ENCODE peak calls at places on chromosomes 3 and 15, in seven cellular contexts. N is uterus, L is tibial nerve, S is GM12892, F is heart left ventricle, W is right lobe of liver, A is adrenal gland. H is an unnamed sample.

GRCh38 chr3:148175215-148175614 is 522.5 kb upstream of the AGTR1 start:
- DNase-seq in N (no peak), L (no peak), S (no peak), F (no peak), W (no peak), A (no peak), H (no peak)

GRCh38 chr3:129961142-129961541 is 13.4 kb upstream of the TRH start:
- DNase-seq in N (peak; percentile 46), L (no peak), S (no peak), F (no peak), W (no peak), A (no peak), H (no peak)

GRCh38 chr3:172229462-172229861 is 190.1 kb downstream of the FNDC3B start:
- DNase-seq in N (no peak), L (no peak), S (no peak), F (no peak), W (no peak), A (no peak), H (no peak)

GRCh38 chr15:97547381-97547780 is 413.1 kb upstream of the ARRDC4 start:
- DNase-seq in N (no peak), L (no peak), S (no peak), F (no peak), W (no peak), A (no peak), H (no peak)

GRCh38 chr15:39455502-39455991 is 125.3 kb upstream of the THBS1 start:
- DNase-seq in N (no peak), L (no peak), S (no peak), F (no peak), W (no peak), A (no peak), H (no peak)

GRCh38 chr3:55207744-55208143 is 279.4 kb downstream of the WNT5A start:
- DNase-seq in N (no peak), L (no peak), S (no peak), F (no peak), W (no peak), A (no peak), H (no peak)

GRCh38 chr3:55180936-55181535 is 253.2 kb upstream of the LRTM1 start:
- DNase-seq in N (no peak), L (peak; percentile 63), S (no peak), F (no peak), W (no peak), A (peak; percentile 68), H (no peak)

GRCh38 chr3:69255928-69256327 is 130.0 kb downstream of the FRMD4B start:
- DNase-seq in N (no peak), L (no peak), S (no peak), F (no peak), W (peak; percentile 85), A (no peak), H (no peak)

GRCh38 chr3:181009225-181009624 is 19.7 kb upstream of the DNAJC19 start:
- DNase-seq in N (no peak), L (no peak), S (no peak), F (no peak), W (no peak), A (no peak), H (no peak)

GRCh38 chr15:32919749-32920414 is 202.1 kb downstream of the GREM1 start:
- DNase-seq in N (no peak), L (no peak), S (no peak), F (no peak), W (no peak), A (no peak), H (no peak)

GRCh38 chr3:134365766-134366065 is 8.5 kb downstream of the AMOTL2 start:
- DNase-seq in N (no peak), L (no peak), S (no peak), F (peak; percentile 11), W (peak; percentile 29), A (no peak), H (no peak)

GRCh38 chr15:25790003-25790660 is 73.0 kb downstream of the ATP10A start:
- DNase-seq in N (peak; percentile 70), L (peak; percentile 84), S (no peak), F (peak; percentile 63), W (no peak), A (peak; percentile 48), H (no peak)

GRCh38 chr3:58092516-58092915 is 84.3 kb downstream of the FLNB start:
- DNase-seq in N (no peak), L (no peak), S (no peak), F (no peak), W (no peak), A (no peak), H (no peak)

GRCh38 chr3:138210528-138210927 is 23.4 kb downstream of the ARMC8 start:
- DNase-seq in N (no peak), L (no peak), S (no peak), F (no peak), W (no peak), A (no peak), H (no peak)

GRCh38 chr15:48811325-48811938 is 563 bp upstream of the CEP152 start:
- DNase-seq in N (no peak), L (no peak), S (no peak), F (no peak), W (no peak), A (peak; percentile 26), H (no peak)

GRCh38 chr3:102532901-102533300 is 98.1 kb downstream of the ZPLD1 start:
- DNase-seq in N (no peak), L (no peak), S (no peak), F (no peak), W (no peak), A (no peak), H (no peak)

GRCh38 chr15:49530106-49530505 is 90.5 kb downstream of the FAM227B start:
- DNase-seq in N (no peak), L (no peak), S (no peak), F (no peak), W (no peak), A (no peak), H (no peak)

GRCh38 chr15:66955871-66956585 is 109.4 kb upstream of the SMAD3 start:
- DNase-seq in N (no peak), L (no peak), S (no peak), F (no peak), W (peak; percentile 15), A (no peak), H (peak; percentile 59)

GRCh38 chr3:152281032-152281713 is 12.4 kb downstream of the MBNL1 start:
- DNase-seq in N (no peak), L (no peak), S (no peak), F (no peak), W (no peak), A (no peak), H (no peak)

GRCh38 chr3:194386066-194386465 is 13.0 kb downstream of the GP5 start:
- DNase-seq in N (no peak), L (no peak), S (no peak), F (no peak), W (peak; percentile 16), A (no peak), H (no peak)

GRCh38 chr3:186108941-186109865 is at the start of gene ETV5:
- DNase-seq in N (peak; percentile 100), L (peak; percentile 97), S (peak; percentile 93), F (peak; percentile 99), W (peak; percentile 100), A (peak; percentile 100), H (peak; percentile 97)
- TF ChIP-seq POLR2A in N (peak; percentile 87), L (peak; percentile 85), S (peak; percentile 61), F (peak; percentile 13), W (peak; percentile 93), A (peak; percentile 90), H (peak; percentile 95)

DNA sequence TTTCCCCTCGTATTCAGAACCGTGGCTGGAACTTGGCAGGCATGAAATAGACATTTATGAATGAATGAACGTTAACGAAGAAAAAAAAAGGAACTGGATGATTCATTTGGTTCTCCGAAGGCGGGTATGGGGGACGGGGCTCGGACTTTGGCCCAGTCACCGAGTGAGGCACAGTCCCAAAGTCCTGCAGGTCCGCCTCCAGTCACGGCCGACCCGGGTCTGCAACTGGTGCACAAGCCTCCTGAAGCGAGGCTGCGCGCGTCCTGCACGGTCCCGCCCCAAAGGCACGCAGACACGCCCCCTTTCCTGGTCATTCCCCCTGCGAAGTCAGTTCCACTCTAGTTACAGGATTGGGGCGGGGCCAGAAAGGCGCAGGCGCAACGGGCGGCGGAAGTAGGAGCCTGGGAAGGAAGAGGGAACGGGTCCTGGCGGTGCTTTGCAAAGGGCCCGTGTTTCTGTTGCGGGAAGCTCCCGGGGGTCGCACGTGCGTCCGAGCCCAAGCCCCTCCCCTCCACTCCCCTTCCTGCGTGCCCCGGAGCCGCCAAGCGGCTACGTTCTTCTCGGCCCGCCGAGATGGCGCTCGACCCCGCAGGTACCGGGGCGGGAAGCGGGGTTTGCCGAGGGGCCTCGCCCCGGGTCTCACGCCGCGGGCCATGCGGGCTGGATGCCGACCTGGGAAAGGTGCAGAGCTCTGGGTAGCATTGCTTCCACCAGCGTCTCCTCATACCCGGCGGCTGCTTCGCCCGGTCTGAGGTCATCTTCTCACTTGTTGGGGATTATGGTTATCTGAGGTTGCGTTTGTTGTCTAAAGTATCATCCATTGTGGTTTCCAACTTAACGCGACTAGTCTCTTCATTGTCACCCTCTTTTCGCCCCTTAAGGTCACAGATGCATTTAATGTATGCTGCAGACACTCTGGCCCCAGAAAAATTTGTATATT is at the start of gene CMC1:
- DNase-seq in N (peak; percentile 98), L (peak; percentile 97), S (peak; percentile 73), F (peak; percentile 98), W (peak; percentile 100), A (peak; percentile 99), H (peak; percentile 85)
- TF ChIP-seq POLR2A in N (peak; percentile 85), L (peak; percentile 75), S (peak; percentile 87), F (no peak), W (peak; percentile 93), A (peak; percentile 84), H (peak; percentile 93)

DNA sequence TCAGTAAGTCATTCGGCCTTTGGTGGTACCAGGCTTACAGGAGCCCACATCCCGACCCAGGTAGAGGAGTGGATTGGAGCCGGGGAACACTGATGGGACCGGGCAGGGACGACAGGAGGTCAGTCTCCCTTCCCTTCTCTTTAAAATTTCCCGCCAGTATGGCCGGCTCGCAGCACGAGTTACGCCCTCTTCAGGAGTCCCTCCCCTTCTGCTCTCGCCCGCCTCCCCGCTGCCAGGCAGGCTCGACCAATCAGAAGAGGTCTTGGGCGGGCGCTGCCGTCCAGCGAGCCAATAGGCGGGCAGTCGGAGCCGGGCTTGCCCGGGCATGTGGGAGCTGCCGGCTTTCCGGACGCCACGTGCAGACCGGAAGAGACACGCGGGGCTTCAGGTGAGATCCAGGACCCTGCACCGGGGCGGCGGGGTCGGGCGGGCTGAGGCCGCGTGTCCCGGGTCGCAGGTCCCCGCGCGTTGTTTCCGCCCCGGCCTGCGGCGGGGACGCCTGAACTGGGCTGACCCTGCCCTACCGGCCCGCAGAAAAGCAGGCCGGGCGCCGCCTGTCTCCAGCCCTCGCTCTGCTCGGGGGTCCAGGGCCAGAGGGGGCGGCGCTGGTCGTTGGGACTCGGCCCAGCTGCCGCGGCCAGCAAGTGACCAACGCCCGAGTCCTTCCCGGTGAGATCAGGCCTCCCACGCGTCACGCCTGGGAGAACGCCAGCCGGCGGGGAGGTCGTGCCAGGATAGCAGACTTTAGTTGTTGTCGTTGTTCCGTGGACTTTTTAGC is at the start of gene AEN:
- DNase-seq in N (peak; percentile 93), L (peak; percentile 91), S (peak; percentile 93), F (peak; percentile 95), W (peak; percentile 97), A (peak; percentile 96), H (peak; percentile 74)
- TF ChIP-seq POLR2A in N (peak; percentile 51), L (no peak), S (peak; percentile 81), F (no peak), W (peak; percentile 80), A (no peak), H (peak; percentile 52)

DNA sequence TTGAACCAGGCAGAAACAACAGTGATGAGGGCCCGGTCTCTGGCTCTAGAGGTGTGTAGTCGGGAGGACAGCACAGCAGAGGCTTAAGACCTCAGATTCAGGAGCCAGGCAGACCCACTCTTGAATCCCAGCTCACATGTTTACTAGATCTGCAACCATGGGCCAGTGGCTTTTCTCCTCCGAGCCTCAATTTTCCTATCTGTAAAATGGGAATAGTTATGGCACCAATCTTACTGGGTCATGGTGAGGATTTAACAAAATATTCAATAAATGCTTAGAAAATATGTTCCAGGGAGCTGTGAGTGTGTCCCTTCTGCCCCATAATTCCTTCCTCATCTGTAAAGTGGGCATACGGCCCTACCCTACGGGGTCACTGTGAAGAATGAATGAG is 506.9 kb downstream of the SHQ1 start:
- DNase-seq in N (no peak), L (no peak), S (no peak), F (no peak), W (no peak), A (no peak), H (no peak)
- TF ChIP-seq POLR2A in N (no peak), L (no peak), S (no peak), F (no peak), W (no peak), A (no peak), H (no peak)